ENCODE peak calls at places on chromosomes 7 and 10, in six cellular contexts. One of them, this sample, is unnamed.

GRCh38 chr10:91969297-91969696 is 45.7 kb downstream of the BTAF1 start:
- DNase-seq in mesendoderm: no peak
- DNase-seq in H1: no peak
- DNase-seq in neuronal stem cell: no peak
- DNase-seq in IMR-90: no peak
- DNase-seq in mesenchymal stem cell: no peak
- DNase-seq in this sample: no peak

GRCh38 chr7:98802088-98802780 is 67.6 kb downstream of the TMEM130 start:
- DNase-seq in mesendoderm: peak
- DNase-seq in H1: no peak
- DNase-seq in neuronal stem cell: peak
- DNase-seq in IMR-90: peak
- DNase-seq in mesenchymal stem cell: peak
- DNase-seq in this sample: peak

GRCh38 chr10:78458983-78459638 is 425.4 kb downstream of the RPS24 start:
- DNase-seq in mesendoderm: no peak
- DNase-seq in H1: no peak
- DNase-seq in neuronal stem cell: no peak
- DNase-seq in IMR-90: peak
- DNase-seq in mesenchymal stem cell: peak
- DNase-seq in this sample: no peak

GRCh38 chr10:31961675-31962074 is 33.0 kb upstream of the ARHGAP12 start:
- DNase-seq in mesendoderm: no peak
- DNase-seq in H1: no peak
- DNase-seq in neuronal stem cell: no peak
- DNase-seq in IMR-90: peak
- DNase-seq in mesenchymal stem cell: peak
- DNase-seq in this sample: no peak

GRCh38 chr7:157854066-157854891 is 517.5 kb downstream of the DNAJB6 start:
- DNase-seq in mesendoderm: no peak
- DNase-seq in H1: no peak
- DNase-seq in neuronal stem cell: no peak
- DNase-seq in IMR-90: no peak
- DNase-seq in mesenchymal stem cell: no peak
- DNase-seq in this sample: no peak

GRCh38 chr10:34109952-34110702 is 705.0 kb downstream of the PARD3 start:
- DNase-seq in mesendoderm: no peak
- DNase-seq in H1: no peak
- DNase-seq in neuronal stem cell: no peak
- DNase-seq in IMR-90: peak
- DNase-seq in mesenchymal stem cell: peak
- DNase-seq in this sample: no peak

GRCh38 chr10:48769706-48770105 is 85.0 kb downstream of the WDFY4 start:
- DNase-seq in mesendoderm: peak
- DNase-seq in H1: no peak
- DNase-seq in neuronal stem cell: no peak
- DNase-seq in IMR-90: no peak
- DNase-seq in mesenchymal stem cell: no peak
- DNase-seq in this sample: no peak

GRCh38 chr10:78938695-78939672 is 129.8 kb upstream of the ZMIZ1 start:
- DNase-seq in mesendoderm: no peak
- DNase-seq in H1: no peak
- DNase-seq in neuronal stem cell: no peak
- DNase-seq in IMR-90: no peak
- DNase-seq in mesenchymal stem cell: no peak
- DNase-seq in this sample: no peak

GRCh38 chr10:61628199-61628874 is 34.4 kb upstream of the CABCOCO1 start:
- DNase-seq in mesendoderm: no peak
- DNase-seq in H1: no peak
- DNase-seq in neuronal stem cell: no peak
- DNase-seq in IMR-90: peak
- DNase-seq in mesenchymal stem cell: peak
- DNase-seq in this sample: no peak

GRCh38 chr10:78981257-78981969 is 87.4 kb upstream of the ZMIZ1 start:
- DNase-seq in mesendoderm: peak
- DNase-seq in H1: no peak
- DNase-seq in neuronal stem cell: no peak
- DNase-seq in IMR-90: no peak
- DNase-seq in mesenchymal stem cell: no peak
- DNase-seq in this sample: no peak

GRCh38 chr7:98294798-98295382 is 13.4 kb downstream of the BRI3 start:
- DNase-seq in mesendoderm: peak
- DNase-seq in H1: peak
- DNase-seq in neuronal stem cell: peak
- DNase-seq in IMR-90: peak
- DNase-seq in mesenchymal stem cell: peak
- DNase-seq in this sample: peak

GRCh38 chr7:90587766-90588165 is 8.4 kb upstream of the CDK14 start:
- DNase-seq in mesendoderm: no peak
- DNase-seq in H1: no peak
- DNase-seq in neuronal stem cell: no peak
- DNase-seq in IMR-90: no peak
- DNase-seq in mesenchymal stem cell: no peak
- DNase-seq in this sample: no peak

GRCh38 chr10:95260909-95261552 is 29.8 kb downstream of the PDLIM1 start:
- DNase-seq in mesendoderm: peak
- DNase-seq in H1: peak
- DNase-seq in neuronal stem cell: no peak
- DNase-seq in IMR-90: peak
- DNase-seq in mesenchymal stem cell: peak
- DNase-seq in this sample: no peak

DNA sequence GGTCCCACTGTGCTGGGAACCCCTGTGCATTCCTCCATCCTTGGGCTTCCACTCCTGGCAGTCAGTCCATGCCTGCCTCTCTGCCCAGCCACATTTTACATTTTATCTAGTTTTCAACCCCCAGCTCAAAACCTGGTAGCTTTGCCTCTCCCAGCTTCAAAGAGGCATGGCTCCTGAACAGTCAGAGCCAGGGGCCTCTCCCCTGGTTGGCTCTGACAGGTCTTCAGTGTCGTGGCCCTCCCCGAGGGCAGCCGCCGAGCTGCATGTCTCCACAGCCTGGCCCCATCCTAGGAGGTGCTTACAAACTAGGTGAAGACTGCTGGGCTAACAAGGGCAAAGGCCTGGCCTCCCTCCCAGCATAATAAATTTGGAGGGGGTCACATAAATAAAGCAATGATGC is 14.8 kb downstream of the COBL start:
- DNase-seq in mesendoderm: no peak
- DNase-seq in H1: no peak
- DNase-seq in neuronal stem cell: no peak
- DNase-seq in IMR-90: no peak
- DNase-seq in mesenchymal stem cell: no peak
- DNase-seq in this sample: no peak
- H3K4me2 ChIP-seq in mesendoderm: no peak
- H3K4me2 ChIP-seq in H1: no peak
- H3K4me2 ChIP-seq in neuronal stem cell: no peak
- H3K4me2 ChIP-seq in IMR-90: no peak
- H3K4me2 ChIP-seq in mesenchymal stem cell: no peak
- H3K4me2 ChIP-seq in this sample: no peak

GRCh38 chr10:75696536-75696935 is 265.1 kb downstream of the LRMDA start:
- DNase-seq in mesendoderm: no peak
- DNase-seq in H1: no peak
- DNase-seq in neuronal stem cell: no peak
- DNase-seq in IMR-90: no peak
- DNase-seq in mesenchymal stem cell: no peak
- DNase-seq in this sample: no peak

GRCh38 chr10:75695994-75696393 is 264.6 kb downstream of the LRMDA start:
- DNase-seq in mesendoderm: no peak
- DNase-seq in H1: no peak
- DNase-seq in neuronal stem cell: no peak
- DNase-seq in IMR-90: no peak
- DNase-seq in mesenchymal stem cell: no peak
- DNase-seq in this sample: no peak

GRCh38 chr10:75693453-75693852 is 262.0 kb downstream of the LRMDA start:
- DNase-seq in mesendoderm: no peak
- DNase-seq in H1: no peak
- DNase-seq in neuronal stem cell: no peak
- DNase-seq in IMR-90: no peak
- DNase-seq in mesenchymal stem cell: no peak
- DNase-seq in this sample: no peak
- H2BK15ac ChIP-seq in mesendoderm: no peak
- H2BK15ac ChIP-seq in H1: no peak
- H2BK15ac ChIP-seq in neuronal stem cell: no peak
- H2BK15ac ChIP-seq in IMR-90: no peak
- H2BK15ac ChIP-seq in mesenchymal stem cell: no peak
- H2BK15ac ChIP-seq in this sample: no peak

GRCh38 chr10:102732661-102733060 is 11.1 kb upstream of the WBP1L start:
- DNase-seq in mesendoderm: no peak
- DNase-seq in H1: no peak
- DNase-seq in neuronal stem cell: no peak
- DNase-seq in IMR-90: no peak
- DNase-seq in mesenchymal stem cell: no peak
- DNase-seq in this sample: no peak
- H4K8ac ChIP-seq in mesendoderm: no peak
- H4K8ac ChIP-seq in H1: no peak
- H4K8ac ChIP-seq in neuronal stem cell: no peak
- H4K8ac ChIP-seq in IMR-90: no peak
- H4K8ac ChIP-seq in mesenchymal stem cell: no peak
- H4K8ac ChIP-seq in this sample: no peak

DNA sequence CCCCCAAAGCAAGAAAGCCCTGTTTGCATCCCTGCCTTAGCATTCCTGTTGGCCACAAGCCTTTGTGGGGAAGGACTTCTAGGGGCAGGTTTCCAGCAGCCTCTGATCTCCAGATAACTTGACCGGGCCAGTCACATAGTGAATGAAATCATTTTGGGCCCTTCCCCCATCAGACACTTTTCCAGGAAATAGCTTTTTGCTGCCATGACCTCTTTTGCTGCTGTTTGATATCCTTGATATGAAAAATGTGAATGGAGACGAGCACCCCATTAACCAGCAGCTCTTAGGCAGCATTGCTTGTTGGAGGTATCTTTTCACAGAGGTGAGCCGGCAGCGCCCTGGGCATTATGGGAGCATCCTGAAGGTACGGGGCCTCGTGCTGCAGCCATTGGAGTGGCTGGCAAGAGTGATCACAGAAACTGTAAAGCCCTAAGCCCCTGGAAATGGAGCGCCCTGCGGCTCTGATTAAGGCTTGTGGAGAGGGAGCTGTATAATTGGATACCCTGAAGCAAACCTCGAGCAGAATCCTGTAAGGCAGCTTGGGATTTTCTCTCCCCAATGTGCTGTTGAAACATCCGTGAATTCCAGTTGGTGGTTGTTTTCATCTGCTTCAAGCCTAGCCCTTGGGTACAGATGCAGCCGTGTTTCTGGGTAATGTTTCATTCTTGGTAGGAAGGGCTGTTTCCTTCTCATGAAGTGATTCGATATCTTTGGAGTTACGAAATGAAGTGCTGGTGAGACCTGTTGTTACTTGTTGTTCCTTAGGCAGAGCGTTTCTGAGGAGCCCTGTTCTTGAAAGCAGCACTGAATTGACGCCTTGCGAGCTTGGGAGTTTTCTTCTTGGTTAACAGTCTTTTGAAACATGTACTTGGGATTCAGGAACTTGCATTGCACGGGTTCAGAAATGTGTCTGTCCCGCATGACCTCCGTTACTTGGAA is 179.0 kb downstream of the PTEN start:
- DNase-seq in mesendoderm: peak
- DNase-seq in H1: no peak
- DNase-seq in neuronal stem cell: no peak
- DNase-seq in IMR-90: peak
- DNase-seq in mesenchymal stem cell: peak
- DNase-seq in this sample: peak
- H3K4me2 ChIP-seq in mesendoderm: no peak
- H3K4me2 ChIP-seq in H1: no peak
- H3K4me2 ChIP-seq in neuronal stem cell: no peak
- H3K4me2 ChIP-seq in IMR-90: peak
- H3K4me2 ChIP-seq in mesenchymal stem cell: no peak
- H3K4me2 ChIP-seq in this sample: no peak

DNA sequence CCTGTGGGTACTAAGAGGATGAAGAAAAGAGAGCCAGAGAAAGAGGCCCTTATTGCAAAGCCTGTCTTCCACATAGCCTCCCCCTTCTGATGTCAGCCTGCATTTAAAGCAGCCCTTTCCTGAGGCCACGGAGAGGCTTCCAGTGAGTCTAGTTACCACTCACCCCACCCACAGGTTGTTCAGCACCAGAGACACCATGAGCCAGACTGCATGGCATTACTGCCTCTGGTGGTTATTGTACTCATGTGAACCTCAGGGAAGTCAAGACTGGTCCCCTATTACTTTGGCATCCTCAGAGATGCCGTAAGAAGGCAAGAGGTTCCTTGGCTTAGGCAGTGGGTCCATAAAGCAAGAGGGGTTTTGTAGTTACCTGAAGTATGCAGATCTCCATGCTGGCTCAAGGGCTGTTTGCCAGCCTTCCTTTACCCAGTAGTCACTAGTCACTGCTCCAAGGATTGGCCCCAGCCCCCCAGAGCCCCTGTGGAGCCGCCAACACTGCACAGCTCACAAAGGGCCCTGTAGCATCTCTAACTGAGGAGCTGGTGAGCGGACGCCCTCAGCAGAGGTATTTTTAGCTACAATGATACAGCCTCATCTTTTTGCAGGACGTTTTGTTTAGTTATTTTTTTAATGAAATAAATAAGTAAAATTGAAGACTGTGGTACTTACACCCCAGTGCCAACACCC is 20.7 kb downstream of the LRRC4 start:
- DNase-seq in mesendoderm: peak
- DNase-seq in H1: no peak
- DNase-seq in neuronal stem cell: no peak
- DNase-seq in IMR-90: no peak
- DNase-seq in mesenchymal stem cell: no peak
- DNase-seq in this sample: no peak
- H2BK15ac ChIP-seq in mesendoderm: no peak
- H2BK15ac ChIP-seq in H1: no peak
- H2BK15ac ChIP-seq in neuronal stem cell: no peak
- H2BK15ac ChIP-seq in IMR-90: no peak
- H2BK15ac ChIP-seq in mesenchymal stem cell: no peak
- H2BK15ac ChIP-seq in this sample: no peak